ENCODE peak calls at places on chromosomes 7 and 10, in six cellular contexts. P is fibroblast of mammary gland, C is fibroblast of the aortic adventitia, S is mammary epithelial cell, W is astrocyte, R is OCI-LY7. X is an unnamed sample.

GRCh38 chr7:36658603-36659516 is 65.4 kb downstream of the AOAH start:
- DNase-seq in S (peak; percentile 97), P (peak; percentile 92), W (peak; percentile 94), C (peak; percentile 82), R (no peak), X (peak; percentile 80)

GRCh38 chr7:152664636-152665035 is 11.3 kb downstream of the XRCC2 start:
- DNase-seq in P (no peak), R (no peak), C (peak; percentile 29), W (no peak), S (peak; percentile 6), X (peak; percentile 3)

GRCh38 chr10:101561068-101561915 is 26.8 kb downstream of the POLL start:
- DNase-seq in W (no peak), P (no peak), C (no peak), R (no peak), S (no peak), X (no peak)

GRCh38 chr10:73864229-73864628 is 10.1 kb downstream of the CAMK2G start:
- DNase-seq in C (no peak), R (no peak), P (no peak), S (no peak), W (no peak), X (no peak)

GRCh38 chr10:17273403-17273802 is 45.4 kb downstream of the VIM start:
- DNase-seq in C (peak; percentile 40), P (peak; percentile 87), W (peak; percentile 71), S (peak; percentile 88), R (no peak), X (peak; percentile 38)

GRCh38 chr10:24849537-24850299 is 102.7 kb downstream of the PRTFDC1 start:
- DNase-seq in R (no peak), S (peak; percentile 73), W (peak; percentile 55), P (no peak), C (no peak), X (no peak)

GRCh38 chr7:151566897-151567320 is 47.2 kb upstream of the RHEB start:
- DNase-seq in R (no peak), W (peak; percentile 65), P (peak; percentile 61), S (peak; percentile 50), C (peak; percentile 82), X (peak; percentile 85)

GRCh38 chr10:130141460-130141859 is 5.3 kb downstream of the GLRX3 start:
- DNase-seq in S (no peak), P (peak; percentile 12), R (no peak), W (peak; percentile 44), C (peak; percentile 36), X (peak; percentile 20)

GRCh38 chr10:92407305-92408016 is 116.5 kb downstream of the MARCHF5 start:
- DNase-seq in C (peak; percentile 4), P (peak; percentile 23), R (no peak), W (no peak), S (peak; percentile 62), X (no peak)

GRCh38 chr10:103548581-103549348 is 55.3 kb downstream of the NEURL1 start:
- DNase-seq in P (no peak), W (no peak), R (no peak), S (no peak), C (no peak), X (no peak)

GRCh38 chr10:35848412-35848811 is 206.3 kb upstream of the FZD8 start:
- DNase-seq in C (no peak), S (no peak), P (no peak), R (no peak), W (no peak), X (no peak)

GRCh38 chr10:50622497-50623298 is 1.1 kb downstream of the SGMS1 start:
- DNase-seq in R (peak; percentile 52), S (no peak), P (peak; percentile 47), C (peak; percentile 53), W (peak; percentile 37), X (peak; percentile 46)

GRCh38 chr10:110336111-110336721 is 31.5 kb upstream of the SMNDC1 start:
- DNase-seq in R (no peak), C (peak; percentile 99), P (peak; percentile 99), W (peak; percentile 99), S (peak; percentile 87), X (peak; percentile 99)

GRCh38 chr10:4132216-4132556 is 347.2 kb upstream of the KLF6 start:
- DNase-seq in W (no peak), C (no peak), S (no peak), P (no peak), R (no peak), X (no peak)

DNA sequence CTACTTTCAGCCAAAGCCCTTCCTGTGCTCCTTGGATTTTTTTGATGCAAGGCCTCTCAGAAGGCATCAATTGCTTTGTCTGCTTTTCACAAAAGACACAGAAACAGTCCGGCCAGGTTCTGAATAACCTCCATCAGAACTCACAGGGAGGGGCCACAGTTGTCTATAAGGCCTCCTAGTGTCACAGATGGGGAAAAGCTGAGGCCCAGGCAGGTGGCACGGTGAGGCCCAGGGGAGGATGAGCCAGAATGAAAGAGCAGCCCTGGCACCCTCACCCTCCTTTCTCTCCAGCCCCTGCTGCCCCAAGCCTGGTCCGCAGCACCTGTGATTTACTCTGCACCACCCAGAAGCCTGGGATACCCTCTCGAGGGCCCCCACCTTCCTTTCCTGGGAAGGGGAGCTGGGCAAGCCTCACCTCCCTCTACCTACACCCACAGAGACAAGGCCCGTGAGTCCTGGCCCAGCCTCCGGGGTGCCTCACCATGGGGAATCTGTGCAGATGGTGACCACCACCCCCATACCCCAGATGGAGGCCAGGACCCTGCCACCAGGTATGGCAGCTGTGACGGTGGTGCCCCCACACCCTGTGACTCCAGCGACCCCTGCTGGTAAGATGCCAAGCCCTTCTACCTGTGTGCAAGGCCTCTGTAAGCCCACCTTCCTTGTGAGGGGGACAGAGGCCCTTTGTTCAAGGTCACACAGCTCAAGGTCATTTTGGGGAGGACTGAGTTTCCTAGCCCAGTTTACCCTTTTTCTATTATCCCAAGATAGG is 26.2 kb upstream of the ZNF467 start:
- DNase-seq in W (no peak), P (no peak), C (no peak), R (peak; percentile 63), S (no peak), X (no peak)
- TF ChIP-seq CTCF in W (no peak), P (no peak), C (no peak), R (peak; percentile 82), S (peak; percentile 50), X (no peak)

GRCh38 chr7:134988161-134988560 is 1.9 kb downstream of the AGBL3 start:
- DNase-seq in S (no peak), W (no peak), R (no peak), C (no peak), P (peak; percentile 31), X (no peak)
- H3K4me3 ChIP-seq in S (no peak overlapping the region), W (no peak overlapping the region), R (peak overlapping the region; percentile 95), C (no peak overlapping the region), P (no peak overlapping the region), X (no peak overlapping the region)

GRCh38 chr10:95336702-95337101 is 45.9 kb upstream of the PDLIM1 start:
- DNase-seq in R (no peak), P (no peak), C (no peak), S (no peak), W (no peak), X (no peak)
- TF ChIP-seq CTCF in R (no peak), P (no peak), C (no peak), S (no peak), W (no peak), X (no peak)

GRCh38 chr10:128047337-128047736 is 78.9 kb downstream of the MKI67 start:
- DNase-seq in R (peak; percentile 87), P (no peak), S (peak; percentile 95), C (no peak), W (peak; percentile 35), X (no peak)

GRCh38 chr10:128049226-128050010 is 76.8 kb downstream of the MKI67 start:
- DNase-seq in R (no peak), S (peak; percentile 26), W (no peak), P (no peak), C (no peak), X (no peak)

GRCh38 chr10:128046934-128047251 is 79.3 kb downstream of the MKI67 start:
- DNase-seq in W (no peak), R (no peak), S (no peak), C (no peak), P (no peak), X (no peak)

GRCh38 chr10:128046156-128046933 is 79.9 kb downstream of the MKI67 start:
- DNase-seq in W (no peak), C (no peak), P (no peak), R (no peak), S (no peak), X (no peak)

GRCh38 chr10:128047991-128048826 is 78.0 kb downstream of the MKI67 start:
- DNase-seq in R (peak; percentile 74), W (peak; percentile 57), S (peak; percentile 88), P (peak; percentile 53), C (peak; percentile 19), X (no peak)
- H3K4me3 ChIP-seq in R (peak overlapping the region; percentile 79), W (no peak overlapping the region), S (peak overlapping the region; percentile 66), P (no peak overlapping the region), C (no peak overlapping the region), X (no peak overlapping the region)

GRCh38 chr7:1883834-1884582 is 213.9 kb downstream of the ELFN1 start:
- DNase-seq in R (no peak), P (no peak), C (no peak), S (no peak), W (no peak), X (no peak)
- TF ChIP-seq CTCF in R (no peak), P (no peak), C (no peak), S (no peak), W (no peak), X (no peak)

DNA sequence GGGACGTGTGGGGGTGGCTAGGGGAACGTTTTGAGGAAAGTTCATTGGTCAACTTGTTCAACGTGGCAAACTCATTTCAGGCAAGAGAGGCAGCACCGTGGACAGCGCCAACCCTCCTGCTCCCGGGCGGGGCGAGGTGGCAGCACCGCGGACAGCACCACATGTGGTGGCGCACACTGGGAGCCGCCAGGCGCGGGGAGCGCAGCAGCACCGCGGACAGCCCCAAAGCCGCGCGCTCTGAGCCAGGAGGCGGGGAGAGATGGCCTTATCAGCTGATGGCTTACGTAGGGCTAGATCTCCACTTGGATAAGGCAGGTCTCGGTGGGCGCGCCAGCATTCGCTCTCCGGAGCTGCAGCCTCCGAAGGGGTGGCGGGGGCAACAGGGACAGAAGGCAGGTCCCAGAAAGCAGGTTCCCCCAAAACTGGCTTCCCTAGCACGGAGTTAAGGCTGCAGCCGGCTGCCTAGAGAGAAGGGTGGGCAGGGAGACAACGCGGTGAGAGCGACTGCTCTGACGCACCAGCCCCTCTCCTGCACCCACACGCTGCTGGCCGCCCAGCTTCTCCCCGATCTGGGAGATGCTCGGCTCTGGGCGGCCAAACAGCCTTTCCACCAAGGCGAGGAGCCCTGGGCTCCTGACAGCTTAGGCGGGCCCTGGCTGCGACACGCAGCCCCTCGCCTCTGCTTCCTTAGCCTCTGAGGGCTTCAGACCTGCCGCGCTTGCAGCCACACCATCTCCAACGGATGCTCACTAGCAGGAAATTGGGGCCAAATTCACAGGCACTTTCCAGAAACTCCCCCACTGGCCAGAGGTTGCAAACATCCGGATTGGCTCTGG is at the start of gene HTR5A:
- DNase-seq in W (peak; percentile 67), R (peak; percentile 22), P (peak; percentile 75), S (peak; percentile 77), C (peak; percentile 80), X (peak; percentile 78)
- H3K4me3 ChIP-seq in W (no peak within 1 kb of the TSS), R (no peak within 1 kb of the TSS), P (no peak within 1 kb of the TSS), S (no peak within 1 kb of the TSS), C (peak within 1 kb of the TSS; percentile 9), X (no peak within 1 kb of the TSS)

DNA sequence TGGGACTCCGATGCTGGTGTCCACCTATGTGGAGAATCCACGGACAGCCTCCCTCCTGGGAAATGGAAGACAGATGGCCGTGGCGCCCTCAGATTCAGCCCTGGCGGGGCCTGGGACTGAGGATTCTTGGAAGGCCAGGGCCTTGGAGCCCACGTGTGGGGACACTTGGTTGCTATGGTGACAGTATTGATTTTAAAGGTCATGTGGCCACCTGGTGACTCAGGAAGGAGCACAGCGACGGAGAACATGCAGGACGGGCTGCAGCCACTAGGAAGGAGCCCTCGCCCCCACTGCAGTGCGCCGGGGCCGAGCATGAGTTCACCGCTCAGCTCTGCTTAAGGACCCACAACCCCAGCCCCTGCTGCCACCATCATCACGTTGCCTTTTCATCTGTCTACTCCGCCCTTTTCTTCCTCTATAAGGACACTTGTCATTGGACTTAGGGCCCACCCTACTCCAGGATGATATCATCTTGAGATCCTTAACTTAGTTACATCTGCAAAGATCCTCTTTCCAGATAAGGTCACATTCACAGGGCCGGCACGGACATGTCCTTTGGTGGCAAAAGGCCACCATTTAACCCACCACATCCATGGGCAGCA is 3.7 kb upstream of the STK32C start:
- DNase-seq in S (no peak), C (no peak), W (no peak), P (no peak), R (no peak), X (no peak)
- TF ChIP-seq CTCF in S (no peak), C (no peak), W (no peak), P (no peak), R (no peak), X (no peak)